ENCODE peak calls at places on chromosome 3, in seven cellular contexts. A is cardiac muscle cell, U is T-helper 2 cell, F is K562, I is HuH-7.5, L is germinal center, X is globus pallidus. S is an unnamed sample.

GRCh38 chr3:129064969-129065726 is 4.6 kb downstream of the GP9 start:
- DNase-seq in A (no peak), U (no peak), F (no peak), I (no peak), L (no peak), X (no peak), S (no peak)

GRCh38 chr3:30904986-30905385 is 10.5 kb upstream of the GADL1 start:
- DNase-seq in A (no peak), U (no peak), F (no peak), I (no peak), L (no peak), X (no peak), S (no peak)

GRCh38 chr3:54654776-54655175 is 273.1 kb downstream of the LRTM1 start:
- DNase-seq in A (no peak), U (no peak), F (no peak), I (no peak), L (no peak), X (no peak), S (no peak)

GRCh38 chr3:22966349-22966748 is 236.8 kb upstream of the UBE2E2 start:
- DNase-seq in A (no peak), U (no peak), F (no peak), I (no peak), L (no peak), X (no peak), S (no peak)

GRCh38 chr3:141804778-141805639 is 41.8 kb downstream of the GRK7 start:
- DNase-seq in A (no peak), U (no peak), F (peak), I (no peak), L (no peak), X (no peak), S (no peak)

GRCh38 chr3:176521531-176522175 is 675.6 kb downstream of the TBL1XR1 start:
- DNase-seq in A (peak), U (no peak), F (no peak), I (no peak), L (no peak), X (no peak), S (no peak)

GRCh38 chr3:31043184-31043819 is 148.8 kb upstream of the GADL1 start:
- DNase-seq in A (peak), U (no peak), F (no peak), I (no peak), L (no peak), X (no peak), S (no peak)

GRCh38 chr3:123287962-123288302 is 86.2 kb downstream of the SEC22A start:
- DNase-seq in A (no peak), U (no peak), F (no peak), I (no peak), L (no peak), X (no peak), S (no peak)

GRCh38 chr3:42936157-42936981 is 30.4 kb downstream of the ZNF662 start:
- DNase-seq in A (peak), U (no peak), F (no peak), I (no peak), L (no peak), X (peak), S (no peak)

GRCh38 chr3:122975163-122975923 is 52.2 kb downstream of the SEMA5B start:
- DNase-seq in A (peak), U (no peak), F (no peak), I (no peak), L (peak), X (no peak), S (no peak)

GRCh38 chr3:146813496-146813895 is 208.3 kb upstream of the PLSCR5 start:
- DNase-seq in A (no peak), U (no peak), F (no peak), I (no peak), L (no peak), X (no peak), S (no peak)

GRCh38 chr3:72011495-72011894 is 226.5 kb upstream of the PROK2 start:
- DNase-seq in A (peak), U (no peak), F (no peak), I (no peak), L (no peak), X (no peak), S (no peak)

GRCh38 chr3:72912532-72912931 is 24.7 kb downstream of the GXYLT2 start:
- DNase-seq in A (no peak), U (no peak), F (no peak), I (no peak), L (no peak), X (no peak), S (no peak)

S was measured in esophagus squamous epithelium.